ENCODE peak calls at places on chromosomes 1 and 21, in seven cellular contexts. D is A549, I is endothelial cell of umbilical vein, Y is H1, T is WTC11, Q is GM12878, H is K562. S is an unnamed sample.

GRCh38 chr1:117093091-117093534 is 28.4 kb downstream of the TRIM45 start:
- DNase-seq in I (peak), Q (no peak), D (no peak), T (no peak), Y (no peak), H (peak), S (no peak)

GRCh38 chr1:6350416-6351088 is 43.0 kb downstream of the ACOT7 start:
- DNase-seq in Y (no peak), H (no peak), Q (no peak), T (no peak), D (no peak), I (no peak), S (no peak)

GRCh38 chr1:52792002-52792401 is 50.6 kb upstream of the ZYG11A start:
- DNase-seq in D (no peak), I (peak), T (no peak), H (no peak), Y (no peak), Q (no peak), S (no peak)

GRCh38 chr21:38824124-38824822 is 18.5 kb downstream of the ETS2 start:
- DNase-seq in T (no peak), Y (peak), I (peak), H (no peak), D (no peak), Q (no peak), S (no peak)

GRCh38 chr1:108059945-108060344 is 95.0 kb upstream of the VAV3 start:
- DNase-seq in D (no peak), Q (no peak), T (no peak), H (no peak), I (no peak), Y (no peak), S (no peak)

GRCh38 chr1:207186503-207186902 is 82.5 kb downstream of the C4BPA start:
- DNase-seq in T (no peak), I (no peak), H (no peak), D (no peak), Y (no peak), Q (no peak), S (no peak)

GRCh38 chr1:81452693-81453344 is 347.9 kb upstream of the ADGRL2 start:
- DNase-seq in D (no peak), H (no peak), Q (no peak), I (no peak), Y (no peak), T (no peak), S (no peak)

GRCh38 chr1:115118596-115118995 is 29.3 kb upstream of the TSPAN2 start:
- DNase-seq in Q (no peak), I (no peak), T (no peak), H (no peak), D (no peak), Y (no peak), S (no peak)

GRCh38 chr1:143699115-143699514 is 272.7 kb downstream of the FAM72C start:
- DNase-seq in H (no peak), Q (no peak), T (no peak), I (no peak), D (no peak), Y (no peak), S (no peak)

GRCh38 chr1:32303997-32304622 is 12.2 kb downstream of the HDAC1 start:
- DNase-seq in Q (no peak), I (no peak), T (no peak), H (no peak), D (no peak), Y (no peak), S (no peak)

DNA sequence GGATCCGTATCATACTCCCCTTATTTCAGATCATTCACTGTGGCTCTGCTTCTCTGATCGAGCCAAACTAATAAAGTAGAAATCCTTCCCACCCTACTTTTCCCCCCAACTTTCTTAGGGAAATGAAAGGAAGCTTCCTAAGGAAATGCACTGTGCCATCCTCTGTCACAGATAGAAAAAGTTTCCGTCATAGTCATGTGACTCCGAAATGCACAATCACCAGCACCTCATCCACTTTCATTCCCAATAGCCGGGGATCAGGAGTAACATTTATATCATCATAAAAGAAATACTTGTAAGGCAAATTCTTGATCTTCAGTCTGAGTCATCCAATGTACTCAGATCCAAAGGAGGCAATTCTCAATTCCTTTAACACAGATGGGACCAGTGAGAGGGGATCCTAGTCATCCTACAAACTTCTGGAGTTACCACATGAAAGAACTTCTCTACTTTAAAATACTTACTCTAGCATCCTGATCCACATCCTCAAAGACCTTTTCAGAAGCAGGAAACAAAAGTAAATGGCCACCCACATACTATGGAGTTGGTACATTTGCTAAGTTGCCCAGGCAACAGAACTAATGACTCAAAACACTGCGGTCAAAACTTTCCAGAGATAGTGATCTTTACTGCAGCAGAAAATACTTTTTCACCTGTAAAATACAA is 97.8 kb upstream of the ZC3H11B start:
- DNase-seq in T (no peak), Y (no peak), D (no peak), H (no peak), I (no peak), Q (no peak), S (peak)
- TF ChIP-seq MAX in T (no peak), Y (no peak), D (no peak), H (no peak), I (no peak), Q (no peak), S (no peak)

DNA sequence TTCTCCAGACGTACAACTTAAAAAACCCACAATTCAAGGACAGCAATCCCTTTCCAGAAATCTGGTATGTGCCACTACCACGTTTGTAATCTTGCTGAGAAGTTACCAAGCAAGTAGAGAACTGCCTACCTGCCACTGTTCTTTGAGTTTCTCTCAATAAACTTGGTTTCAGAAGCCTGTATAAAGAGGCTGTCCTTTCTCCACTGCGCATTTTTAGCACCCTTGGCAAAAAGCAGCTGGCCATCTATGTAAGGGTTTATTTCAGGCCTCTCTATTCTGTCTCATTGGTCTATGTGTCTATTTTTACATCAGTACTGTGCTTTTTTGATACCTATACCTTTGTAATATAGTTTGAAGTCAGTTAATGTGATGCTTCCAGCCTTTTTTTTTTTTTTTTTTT is 665.1 kb upstream of the BRINP3 start:
- DNase-seq in I (no peak), T (no peak), H (no peak), Q (no peak), D (no peak), Y (no peak), S (no peak)
- TF ChIP-seq MAX in I (no peak), T (no peak), H (no peak), Q (no peak), D (no peak), Y (no peak), S (no peak)

GRCh38 chr1:78011050-78011449 is 6.3 kb downstream of the DNAJB4 start:
- DNase-seq in Y (no peak), I (peak), Q (no peak), H (no peak), D (no peak), T (no peak), S (no peak)
- TF ChIP-seq MAX in Y (no peak), I (no peak), Q (no peak), H (no peak), D (no peak), T (no peak), S (no peak)

GRCh38 chr1:180353930-180354329 is 123.9 kb downstream of the LHX4 start:
- DNase-seq in Q (no peak), D (no peak), I (no peak), T (no peak), Y (no peak), H (no peak), S (no peak)
- TF ChIP-seq MAX in Q (no peak), D (no peak), I (no peak), T (no peak), Y (no peak), H (no peak), S (no peak)